ENCODE peak calls at places on chromosomes 6 and 20, in seven cellular contexts. B, R, A, T, X, Z and V are unnamed samples.

GRCh38 chr20:37276494-37277252 is 12.8 kb upstream of the MANBAL start:
- DNase-seq in Z (peak; percentile 52), A (peak; percentile 60), X (peak; percentile 11), R (peak; percentile 66), T (peak; percentile 53), B (no peak), V (no peak)

GRCh38 chr6:163422574-163422973 is 8.1 kb downstream of the QKI start:
- DNase-seq in X (no peak), Z (no peak), B (no peak), R (no peak), T (no peak), A (no peak), V (no peak)

GRCh38 chr20:10225439-10226080 is 6.9 kb downstream of the SNAP25 start:
- DNase-seq in A (no peak), R (no peak), Z (no peak), B (no peak), T (peak; percentile 28), X (no peak), V (no peak)

GRCh38 chr20:62067547-62068260 is 2.0 kb upstream of the TAF4 start:
- DNase-seq in B (no peak), X (no peak), R (no peak), T (no peak), A (no peak), Z (no peak), V (no peak)

GRCh38 chr20:43752561-43753301 is 25.9 kb upstream of the GTSF1L start:
- DNase-seq in R (no peak), A (peak; percentile 32), Z (peak; percentile 34), B (peak; percentile 92), T (no peak), X (peak; percentile 35), V (no peak)

GRCh38 chr6:89209457-89209856 is 7.7 kb downstream of the GABRR1 start:
- DNase-seq in Z (no peak), A (no peak), X (no peak), T (no peak), B (no peak), R (no peak), V (no peak)

GRCh38 chr6:16239798-16240123 is 1.4 kb downstream of the GMPR start:
- DNase-seq in B (no peak), A (no peak), X (no peak), R (no peak), Z (no peak), T (no peak), V (no peak)

GRCh38 chr20:62238569-62239277 is 402 bp downstream of the OSBPL2 start:
- DNase-seq in T (no peak), B (no peak), Z (peak; percentile 63), R (no peak), X (peak; percentile 16), A (no peak), V (no peak)

GRCh38 chr6:137025786-137026730 is 18.7 kb downstream of the IL20RA start:
- DNase-seq in T (no peak), R (no peak), B (no peak), A (no peak), Z (no peak), X (no peak), V (no peak)

GRCh38 chr20:53935353-53936084 is 134.9 kb downstream of the BCAS1 start:
- DNase-seq in B (no peak), X (no peak), R (no peak), Z (no peak), A (no peak), T (no peak), V (no peak)

GRCh38 chr6:107511410-107512070 is 21.6 kb downstream of the SOBP start:
- DNase-seq in Z (no peak), A (peak; percentile 86), R (peak; percentile 73), X (no peak), B (no peak), T (no peak), V (no peak)

GRCh38 chr6:43937236-43938177 is 167.5 kb downstream of the VEGFA start:
- DNase-seq in X (no peak), T (no peak), B (no peak), Z (no peak), R (peak; percentile 46), A (no peak), V (no peak)

GRCh38 chr6:52595000-52595795 is 18.3 kb upstream of the TRAM2 start:
- DNase-seq in X (peak; percentile 100), B (no peak), A (peak; percentile 49), T (peak; percentile 67), R (peak; percentile 64), Z (peak; percentile 54), V (no peak)

GRCh38 chr6:110518281-110518623 is 41.8 kb upstream of the SLC22A16 start:
- DNase-seq in B (no peak), Z (no peak), X (peak; percentile 11), A (no peak), T (no peak), R (no peak), V (no peak)

GRCh38 chr20:39092733-39093410 is 130.7 kb downstream of the DHX35 start:
- DNase-seq in B (no peak), T (no peak), Z (no peak), A (no peak), X (no peak), R (no peak), V (no peak)

GRCh38 chr20:58146081-58146734 is 82.2 kb downstream of the ANKRD60 start:
- DNase-seq in T (no peak), Z (no peak), X (no peak), R (peak; percentile 13), B (no peak), A (no peak), V (no peak)

GRCh38 chr6:154864086-154864430 is 130.8 kb downstream of the SCAF8 start:
- DNase-seq in R (no peak), T (no peak), Z (no peak), A (no peak), B (no peak), X (no peak), V (no peak)

GRCh38 chr6:137830562-137830961 is 36.5 kb upstream of the TNFAIP3 start:
- DNase-seq in Z (no peak), X (no peak), B (no peak), R (no peak), T (no peak), A (no peak), V (no peak)

GRCh38 chr20:35568645-35569044 is 26.8 kb downstream of the ERGIC3 start:
- DNase-seq in Z (peak; percentile 36), B (no peak), A (no peak), R (no peak), X (peak; percentile 2), T (no peak), V (no peak)

GRCh38 chr6:13077117-13077516 is 251.2 kb downstream of the TBC1D7 start:
- DNase-seq in T (no peak), B (no peak), Z (no peak), X (no peak), A (no peak), R (no peak), V (no peak)

GRCh38 chr6:33769248-33769821 is 19.6 kb downstream of the LEMD2 start:
- DNase-seq in R (no peak), Z (no peak), B (no peak), A (no peak), X (no peak), T (no peak), V (no peak)

GRCh38 chr20:23640018-23640872 is 2.5 kb upstream of the CST3 start:
- DNase-seq in B (no peak), A (no peak), T (peak; percentile 23), X (no peak), R (no peak), Z (no peak), V (no peak)

GRCh38 chr6:43859213-43859612 is 89.2 kb downstream of the VEGFA start:
- DNase-seq in Z (no peak), B (no peak), T (no peak), R (no peak), X (no peak), A (no peak), V (no peak)

GRCh38 chr20:4220352-4220751 is 205.0 kb upstream of the RNF24 start:
- DNase-seq in B (no peak), A (no peak), R (no peak), T (no peak), Z (no peak), X (no peak), V (no peak)

GRCh38 chr6:24666097-24666615 is 543 bp downstream of the TDP2 start:
- DNase-seq in Z (peak; percentile 64), A (peak; percentile 52), T (no peak), B (no peak), X (peak; percentile 36), R (peak; percentile 65), V (no peak)

GRCh38 chr20:1274485-1275313 is 8.6 kb downstream of the SNPH start:
- DNase-seq in A (no peak), B (no peak), Z (no peak), R (no peak), T (no peak), X (no peak), V (no peak)

GRCh38 chr6:143843689-143844405 is 709 bp downstream of the LTV1 start:
- DNase-seq in R (no peak), B (no peak), Z (no peak), T (no peak), A (no peak), X (no peak), V (no peak)

GRCh38 chr6:163958646-163959045 is 544.1 kb downstream of the QKI start:
- DNase-seq in B (peak; percentile 30), A (no peak), Z (no peak), R (no peak), X (no peak), T (no peak), V (no peak)

GRCh38 chr20:1825492-1825891 is 69.7 kb upstream of the SIRPA start:
- DNase-seq in X (no peak), R (no peak), Z (no peak), T (no peak), A (no peak), B (no peak), V (no peak)

GRCh38 chr20:50438986-50439407 is 71.2 kb upstream of the PTPN1 start:
- DNase-seq in T (no peak), R (no peak), A (no peak), B (peak; percentile 100), Z (no peak), X (peak; percentile 51), V (no peak)

GRCh38 chr20:40945754-40946451 is 82.7 kb upstream of the TOP1 start:
- DNase-seq in Z (peak; percentile 51), R (peak; percentile 71), T (peak; percentile 61), X (no peak), A (peak; percentile 46), B (no peak), V (no peak)

GRCh38 chr6:44439270-44440045 is 52.0 kb downstream of the CDC5L start:
- DNase-seq in B (no peak), X (no peak), R (no peak), Z (no peak), T (no peak), A (no peak), V (no peak)

GRCh38 chr6:35568967-35569606 is 56.4 kb upstream of the TULP1 start:
- DNase-seq in Z (peak; percentile 45), R (no peak), A (peak; percentile 71), B (no peak), T (peak; percentile 85), X (no peak), V (no peak)